ENCODE peak calls at places on chromosome 22, in five cellular contexts. O, Z, H, L and V are unnamed samples.

GRCh38 chr22:20937031-20937793 is 20.0 kb downstream of the CRKL start:
- DNase-seq in O (no peak), Z (no peak), H (no peak), L (no peak), V (no peak)

GRCh38 chr22:21680830-21681565 is 15.2 kb downstream of the PPIL2 start:
- DNase-seq in O (no peak), Z (no peak), H (no peak), L (no peak), V (no peak)

GRCh38 chr22:39269095-39269827 is 24.5 kb upstream of the PDGFB start:
- DNase-seq in O (no peak), Z (no peak), H (no peak), L (no peak), V (no peak)

GRCh38 chr22:24427500-24428164 is at the start of gene ADORA2A:
- DNase-seq in O (peak; percentile 70), Z (no peak), H (peak; percentile 82), L (peak; percentile 88), V (no peak)

GRCh38 chr22:21861290-21861848 is 6.1 kb downstream of the MAPK1 start:
- DNase-seq in O (no peak), Z (no peak), H (no peak), L (no peak), V (no peak)

GRCh38 chr22:19291218-19291579 is 320 bp downstream of the CLTCL1 start:
- DNase-seq in O (peak; percentile 69), Z (peak; percentile 2), H (peak; percentile 25), L (peak; percentile 6), V (peak; percentile 37)

GRCh38 chr22:39253427-39254070 is 8.8 kb upstream of the PDGFB start:
- DNase-seq in O (peak; percentile 72), Z (peak; percentile 51), H (no peak), L (no peak), V (no peak)

GRCh38 chr22:41976070-41976901 is 7.0 kb downstream of the SEPTIN3 start:
- DNase-seq in O (no peak), Z (peak; percentile 61), H (peak; percentile 38), L (peak; percentile 28), V (peak; percentile 31)

GRCh38 chr22:21865041-21865440 is 2.4 kb downstream of the MAPK1 start:
- DNase-seq in O (no peak), Z (no peak), H (no peak), L (peak; percentile 34), V (peak; percentile 36)

GRCh38 chr22:38873469-38874411 is 1.7 kb upstream of the CBX6 start:
- DNase-seq in O (no peak), Z (peak; percentile 93), H (no peak), L (peak; percentile 88), V (no peak)

GRCh38 chr22:46524203-46524740 is 13.1 kb downstream of the CELSR1 start:
- DNase-seq in O (no peak), Z (no peak), H (no peak), L (no peak), V (no peak)

GRCh38 chr22:37804886-37805857 is 2.6 kb upstream of the GCAT start:
- DNase-seq in O (peak; percentile 94), Z (peak; percentile 87), H (peak; percentile 61), L (peak; percentile 83), V (peak; percentile 85)

GRCh38 chr22:26534166-26534855 is 22.0 kb upstream of the TFIP11 start:
- DNase-seq in O (no peak), Z (no peak), H (no peak), L (no peak), V (no peak)

GRCh38 chr22:35098921-35099320 is 33.0 kb downstream of the ISX start:
- DNase-seq in O (no peak), Z (no peak), H (no peak), L (no peak), V (no peak)

GRCh38 chr22:30301995-30302809 is 12.9 kb upstream of the CASTOR1 start:
- DNase-seq in O (peak; percentile 70), Z (no peak), H (no peak), L (no peak), V (no peak)

GRCh38 chr22:28018461-28018927 is 99.4 kb upstream of the PITPNB start:
- DNase-seq in O (no peak), Z (no peak), H (no peak), L (no peak), V (no peak)

GRCh38 chr22:28027453-28028448 is 108.7 kb upstream of the PITPNB start:
- DNase-seq in O (no peak), Z (no peak), H (no peak), L (no peak), V (no peak)

GRCh38 chr22:19090183-19090582 is 32.0 kb downstream of the DGCR2 start:
- DNase-seq in O (no peak), Z (no peak), H (no peak), L (no peak), V (no peak)

GRCh38 chr22:37457093-37457893 is 28.9 kb downstream of the MFNG start:
- DNase-seq in O (peak; percentile 77), Z (peak; percentile 64), H (peak; percentile 77), L (peak; percentile 82), V (peak; percentile 80)